ENCODE peak calls at places on chromosomes 4 and X, in nine cellular contexts. Z is choroid plexus epithelial cell, N is pancreas, L is IMR-90, D is fibroblast of mammary gland, Q is osteoblast, C is cardiac fibroblast, X is cardiac muscle cell, G is brain microvascular endothelial cell. T is an unnamed sample.

GRCh38 chrX:65601126-65601525 is 66.3 kb upstream of the MSN start:
- DNase-seq in Q (no peak), D (no peak), Z (no peak), C (no peak), G (no peak), N (no peak), L (no peak), X (no peak), T (no peak)

GRCh38 chr4:112910109-112910736 is 139.2 kb upstream of the ANK2 start:
- DNase-seq in C (peak), L (peak), X (peak), N (no peak), Z (peak), G (peak), Q (peak), D (peak), T (peak)

GRCh38 chr4:185464184-185464583 is 7.3 kb downstream of the CCDC110 start:
- DNase-seq in X (peak), Q (no peak), Z (no peak), C (no peak), D (no peak), N (no peak), G (no peak), L (no peak), T (no peak)

GRCh38 chr4:74535471-74535870 is 90.5 kb downstream of the AREG start:
- DNase-seq in L (no peak), X (no peak), Q (no peak), Z (no peak), G (no peak), C (no peak), D (no peak), N (no peak), T (no peak)

GRCh38 chr4:6657242-6658203 is 17.0 kb downstream of the MRFAP1 start:
- DNase-seq in L (no peak), G (no peak), Q (no peak), X (no peak), D (no peak), Z (no peak), N (no peak), C (no peak), T (no peak)

GRCh38 chr4:147479817-147480216 is 1.1 kb upstream of the EDNRA start:
- DNase-seq in G (peak), Z (peak), Q (no peak), N (no peak), D (peak), X (no peak), L (peak), C (peak), T (peak)

GRCh38 chrX:71320126-71320525 is 18.6 kb downstream of the ITGB1BP2 start:
- DNase-seq in Q (no peak), X (no peak), L (no peak), D (no peak), G (no peak), N (no peak), Z (no peak), C (no peak), T (no peak)

GRCh38 chr4:19999775-20000414 is 251.8 kb upstream of the SLIT2 start:
- DNase-seq in L (no peak), G (no peak), Q (no peak), Z (no peak), X (no peak), C (no peak), D (no peak), N (no peak), T (no peak)

GRCh38 chr4:99383833-99384392 is 31.4 kb upstream of the ADH1C start:
- DNase-seq in L (peak), D (peak), X (no peak), N (no peak), C (peak), Z (peak), G (no peak), Q (peak), T (peak)

GRCh38 chr4:1862055-1862911 is 6.3 kb upstream of the LETM1 start:
- DNase-seq in D (no peak), N (no peak), X (no peak), Q (peak), Z (no peak), C (no peak), G (no peak), L (no peak), T (no peak)

GRCh38 chrX:143306991-143307965 is 210.0 kb downstream of the SPANXN3 start:
- DNase-seq in Q (no peak), X (no peak), N (peak), Z (no peak), L (no peak), D (no peak), C (no peak), G (no peak), T (no peak)

GRCh38 chr4:17066241-17066640 is 167.8 kb upstream of the LDB2 start:
- DNase-seq in Q (no peak), Z (peak), N (no peak), C (no peak), L (peak), G (peak), X (no peak), D (peak), T (peak)

GRCh38 chrX:110442631-110443030 is 84.0 kb downstream of the RTL9 start:
- DNase-seq in Q (no peak), N (peak), L (peak), C (peak), Z (peak), D (peak), X (peak), G (peak), T (peak)
- TF ChIP-seq CTCF in Q (peak), N (no peak), L (peak), C (peak), Z (peak), D (peak), X (peak), G (peak), T (peak)

GRCh38 chr4:115852767-115853091 is 739.3 kb upstream of the NDST4 start:
- DNase-seq in Q (no peak), Z (no peak), C (no peak), D (no peak), G (no peak), N (no peak), X (no peak), L (no peak), T (no peak)

GRCh38 chr4:115850799-115851509 is 737.5 kb upstream of the NDST4 start:
- DNase-seq in L (no peak), X (no peak), N (no peak), G (no peak), C (no peak), D (no peak), Z (no peak), Q (no peak), T (no peak)

GRCh38 chr4:115851918-115852766 is 738.7 kb upstream of the NDST4 start:
- DNase-seq in G (peak), Z (peak), X (peak), Q (peak), D (peak), L (no peak), N (peak), C (peak), T (no peak)
- TF ChIP-seq CTCF in G (peak), Z (peak), X (no peak), Q (peak), D (peak), L (no peak), N (peak), C (no peak), T (no peak)

DNA sequence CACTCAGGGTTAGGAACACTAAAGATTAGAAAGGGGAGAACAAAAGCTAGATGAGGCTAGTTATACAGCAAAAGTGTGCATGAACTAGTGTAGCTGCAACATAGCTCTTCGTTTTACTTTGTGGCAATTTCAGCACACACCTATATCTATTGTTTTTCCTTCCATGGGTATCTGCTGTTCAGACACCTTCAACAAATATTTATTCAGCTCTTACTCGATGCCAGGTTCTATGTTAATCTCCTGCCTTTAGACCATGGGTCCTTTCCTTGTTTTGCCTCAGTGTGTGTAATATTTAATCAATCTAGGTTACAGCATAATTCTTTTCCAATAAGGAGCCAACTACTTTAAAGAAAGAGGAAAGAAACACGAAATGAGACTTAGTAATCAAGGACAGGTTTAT is 10.4 kb upstream of the FAM9A start:
- DNase-seq in N (no peak), D (no peak), Z (no peak), C (no peak), L (no peak), G (no peak), Q (no peak), X (no peak), T (no peak)
- TF ChIP-seq CTCF in N (no peak), D (no peak), Z (no peak), C (no peak), L (no peak), G (no peak), Q (no peak), X (no peak), T (no peak)

GRCh38 chrX:107629533-107629909 is 1.2 kb downstream of the PRPS1 start:
- DNase-seq in C (peak), D (peak), Q (no peak), Z (peak), G (peak), N (no peak), L (peak), X (peak), T (no peak)
- TF ChIP-seq CTCF in C (peak), D (peak), Q (peak), Z (peak), G (peak), N (no peak), L (peak), X (peak), T (peak)

GRCh38 chrX:153794018-153794896 is at the start of the genes IDH3G and SSR4:
- DNase-seq in G (peak), X (peak), N (peak), Q (peak), L (peak), Z (peak), D (peak), C (peak), T (peak)
- TF ChIP-seq CTCF in G (no peak), X (no peak), N (no peak), Q (no peak), L (peak), Z (peak), D (no peak), C (no peak), T (peak)

GRCh38 chrX:21384178-21384577 is 10.0 kb downstream of the CNKSR2 start:
- DNase-seq in X (no peak), G (no peak), L (no peak), Q (no peak), Z (no peak), C (no peak), D (no peak), N (no peak), T (no peak)

GRCh38 chrX:21383546-21383945 is 9.3 kb downstream of the CNKSR2 start:
- DNase-seq in N (no peak), L (no peak), D (peak), Q (no peak), C (no peak), Z (no peak), X (no peak), G (no peak), T (no peak)

DNA sequence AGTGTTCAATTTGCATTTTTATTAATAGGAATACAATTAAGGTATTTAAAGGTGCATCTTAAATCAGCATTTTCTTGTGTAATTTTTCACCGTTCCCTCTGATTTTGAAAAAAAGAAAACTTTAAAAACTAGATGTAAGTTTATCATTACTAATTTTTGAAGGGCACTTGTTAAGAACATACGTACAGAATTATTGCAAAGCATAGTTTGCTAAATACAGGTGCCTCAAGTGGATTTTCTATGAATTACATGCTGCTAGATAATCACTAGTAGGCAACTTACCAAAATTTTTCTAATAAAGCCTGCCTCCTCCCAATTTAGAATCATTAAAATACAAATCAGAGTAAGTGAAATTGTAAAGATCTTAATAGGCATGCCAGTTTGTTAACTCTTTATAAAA is 8.5 kb downstream of the CNKSR2 start:
- DNase-seq in N (no peak), Z (peak), D (no peak), X (no peak), L (no peak), Q (no peak), C (no peak), G (no peak), T (no peak)
- TF ChIP-seq CTCF in N (peak), Z (peak), D (peak), X (peak), L (no peak), Q (peak), C (peak), G (peak), T (no peak)